ENCODE peak calls at places on chromosome 19, in five cellular contexts. One of them, this sample, is unnamed.

GRCh38 chr19:17117250-17117789 is 41.7 kb downstream of the MYO9B start:
- DNase-seq in fibroblast of lung: no peak
- DNase-seq in AG09319: no peak
- DNase-seq in PC-3: no peak
- DNase-seq in heart left ventricle: no peak
- DNase-seq in this sample: no peak

GRCh38 chr19:16325161-16325527 is 518 bp downstream of the KLF2 start:
- DNase-seq in AG09319: no peak
- DNase-seq in heart left ventricle: peak; percentile 43
- DNase-seq in fibroblast of lung: no peak
- DNase-seq in PC-3: no peak
- DNase-seq in this sample: no peak

GRCh38 chr19:40693150-40693788 is 2.8 kb upstream of the NUMBL start:
- DNase-seq in PC-3: no peak
- DNase-seq in AG09319: no peak
- DNase-seq in heart left ventricle: no peak
- DNase-seq in fibroblast of lung: no peak
- DNase-seq in this sample: no peak

GRCh38 chr19:45138303-45138751 is 22.5 kb downstream of the NKPD1 start:
- DNase-seq in AG09319: no peak
- DNase-seq in PC-3: no peak
- DNase-seq in heart left ventricle: no peak
- DNase-seq in fibroblast of lung: no peak
- DNase-seq in this sample: no peak

GRCh38 chr19:18807861-18808331 is 16.8 kb upstream of the COMP start:
- DNase-seq in PC-3: no peak
- DNase-seq in fibroblast of lung: no peak
- DNase-seq in heart left ventricle: no peak
- DNase-seq in AG09319: no peak
- DNase-seq in this sample: no peak

GRCh38 chr19:40614595-40615411 is 13.6 kb downstream of the LTBP4 start:
- DNase-seq in PC-3: peak; percentile 79
- DNase-seq in AG09319: peak; percentile 94
- DNase-seq in heart left ventricle: peak; percentile 92
- DNase-seq in fibroblast of lung: peak; percentile 99
- DNase-seq in this sample: no peak

GRCh38 chr19:29992233-29992867 is 50.3 kb downstream of the URI1 start:
- DNase-seq in heart left ventricle: no peak
- DNase-seq in fibroblast of lung: no peak
- DNase-seq in AG09319: no peak
- DNase-seq in PC-3: no peak
- DNase-seq in this sample: no peak

GRCh38 chr19:44202470-44202869 is 9.9 kb upstream of the ZNF227 start:
- DNase-seq in PC-3: no peak
- DNase-seq in AG09319: no peak
- DNase-seq in fibroblast of lung: no peak
- DNase-seq in heart left ventricle: no peak
- DNase-seq in this sample: no peak

GRCh38 chr19:55474269-55475265 is 1.9 kb upstream of the ZNF628 start:
- DNase-seq in AG09319: no peak
- DNase-seq in PC-3: no peak
- DNase-seq in fibroblast of lung: peak; percentile 92
- DNase-seq in heart left ventricle: no peak
- DNase-seq in this sample: peak; percentile 83

GRCh38 chr19:18428837-18429674 is 8.9 kb downstream of the ISYNA1 start:
- DNase-seq in heart left ventricle: peak; percentile 83
- DNase-seq in PC-3: no peak
- DNase-seq in AG09319: no peak
- DNase-seq in fibroblast of lung: peak; percentile 79
- DNase-seq in this sample: no peak

GRCh38 chr19:53868091-53868891 is 608 bp downstream of the MYADM start:
- DNase-seq in PC-3: peak; percentile 69
- DNase-seq in heart left ventricle: peak; percentile 78
- DNase-seq in AG09319: no peak
- DNase-seq in fibroblast of lung: peak; percentile 58
- DNase-seq in this sample: no peak

DNA sequence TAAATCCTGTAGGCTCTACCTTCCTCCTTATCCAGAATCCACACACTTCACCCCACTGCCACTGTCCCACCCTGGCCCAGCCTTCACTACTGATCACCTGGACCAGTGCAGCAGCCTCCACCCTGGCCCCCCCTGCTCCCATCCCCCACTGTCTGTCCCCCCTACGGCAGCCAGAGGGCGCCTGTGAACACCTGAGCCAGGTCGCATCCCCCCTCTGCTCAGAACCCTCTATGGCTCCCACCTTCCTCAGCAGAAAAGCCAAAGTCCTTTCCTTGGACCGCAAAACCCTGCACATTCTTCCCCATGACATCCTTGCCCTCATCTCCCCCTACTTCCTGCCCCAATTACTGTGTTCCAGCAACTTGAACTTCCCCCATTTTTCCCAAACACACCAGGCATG is 20.6 kb downstream of the ELAVL3 start:
- DNase-seq in fibroblast of lung: no peak
- DNase-seq in heart left ventricle: no peak
- DNase-seq in AG09319: no peak
- DNase-seq in PC-3: no peak
- DNase-seq in this sample: no peak
- TF ChIP-seq CTCF in fibroblast of lung: peak; percentile 11
- TF ChIP-seq CTCF in heart left ventricle: no peak
- TF ChIP-seq CTCF in AG09319: peak; percentile 16
- TF ChIP-seq CTCF in PC-3: peak; percentile 48
- TF ChIP-seq CTCF in this sample: peak; percentile 45

DNA sequence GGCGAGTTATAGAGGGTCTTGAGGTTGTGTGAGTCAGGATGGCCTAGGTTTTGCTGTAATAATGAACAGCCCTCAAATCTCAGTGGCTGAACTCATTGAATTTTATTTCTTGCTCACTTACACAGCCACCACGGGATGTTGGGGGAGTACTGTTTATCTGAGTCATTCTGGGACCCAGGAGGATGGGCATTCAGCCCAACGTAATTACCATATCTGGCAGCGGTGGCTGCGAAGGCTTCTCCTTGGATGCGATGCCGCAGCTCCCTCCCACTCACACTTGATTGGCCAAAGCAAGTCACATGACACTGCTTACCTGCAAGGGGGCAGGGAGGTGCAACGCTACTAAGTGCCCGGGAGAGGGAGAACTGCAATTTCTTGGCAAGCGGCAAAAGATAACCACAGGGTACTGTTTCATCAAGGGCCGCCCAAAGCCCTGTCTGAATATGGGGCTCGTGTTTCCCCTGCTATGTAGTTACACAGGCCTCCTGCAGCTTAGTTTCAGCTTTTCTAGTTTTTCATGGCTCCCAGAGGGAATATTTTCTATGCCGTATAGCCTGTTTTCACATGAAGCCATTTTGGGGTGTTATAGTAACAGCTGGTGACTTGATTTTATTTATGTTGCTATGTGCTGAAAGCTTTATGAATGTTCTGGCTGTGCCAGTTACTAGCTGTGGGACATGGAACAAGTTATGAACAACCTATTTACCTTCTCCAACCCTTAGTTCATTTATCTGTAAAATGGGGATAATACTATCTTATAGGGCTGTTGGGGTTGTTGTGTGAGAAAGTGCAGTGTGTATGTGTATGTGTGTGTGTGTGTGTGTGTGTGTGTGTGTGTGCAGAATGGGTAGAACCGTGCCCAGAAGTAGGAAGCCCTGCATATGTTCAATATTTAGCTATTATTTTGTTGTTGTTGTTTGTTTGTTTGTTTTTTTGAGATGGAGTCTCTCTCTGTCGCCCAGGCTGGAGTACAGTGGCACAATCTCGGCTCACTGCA is 20.1 kb downstream of the ZSWIM9 start:
- DNase-seq in fibroblast of lung: peak; percentile 96
- DNase-seq in PC-3: peak; percentile 97
- DNase-seq in heart left ventricle: no peak
- DNase-seq in AG09319: no peak
- DNase-seq in this sample: no peak
- TF ChIP-seq CTCF in fibroblast of lung: peak; percentile 3
- TF ChIP-seq CTCF in PC-3: peak; percentile 62
- TF ChIP-seq CTCF in heart left ventricle: no peak
- TF ChIP-seq CTCF in AG09319: no peak
- TF ChIP-seq CTCF in this sample: peak; percentile 30

GRCh38 chr19:14089412-14089661 is 1.2 kb downstream of the SAMD1 start:
- DNase-seq in AG09319: no peak
- DNase-seq in PC-3: peak; percentile 21
- DNase-seq in heart left ventricle: no peak
- DNase-seq in fibroblast of lung: peak; percentile 36
- DNase-seq in this sample: no peak
- TF ChIP-seq CTCF in AG09319: peak; percentile 2
- TF ChIP-seq CTCF in PC-3: peak; percentile 39
- TF ChIP-seq CTCF in heart left ventricle: no peak
- TF ChIP-seq CTCF in fibroblast of lung: peak; percentile 25
- TF ChIP-seq CTCF in this sample: peak; percentile 8

GRCh38 chr19:1240925-1241324 is 626 bp upstream of the ATP5F1D start:
- DNase-seq in PC-3: no peak
- DNase-seq in heart left ventricle: no peak
- DNase-seq in AG09319: no peak
- DNase-seq in fibroblast of lung: no peak
- DNase-seq in this sample: no peak
- TF ChIP-seq CTCF in PC-3: no peak
- TF ChIP-seq CTCF in heart left ventricle: no peak
- TF ChIP-seq CTCF in AG09319: no peak
- TF ChIP-seq CTCF in fibroblast of lung: no peak
- TF ChIP-seq CTCF in this sample: no peak

GRCh38 chr19:35669566-35669965 is 3.2 kb downstream of the UPK1A start:
- DNase-seq in AG09319: no peak
- DNase-seq in PC-3: no peak
- DNase-seq in heart left ventricle: no peak
- DNase-seq in fibroblast of lung: no peak
- DNase-seq in this sample: no peak
- TF ChIP-seq CTCF in AG09319: no peak
- TF ChIP-seq CTCF in PC-3: no peak
- TF ChIP-seq CTCF in heart left ventricle: no peak
- TF ChIP-seq CTCF in fibroblast of lung: no peak
- TF ChIP-seq CTCF in this sample: no peak